ENCODE peak calls at places on chromosome 7, in four cellular contexts. I is A549, L is neuronal stem cell, C is hippocampal formation. Z is an unnamed sample.

GRCh38 chr7:57201895-57202210 is 69.6 kb upstream of the ZNF479 start:
- DNase-seq in I (no peak), L (no peak), C (no peak), Z (no peak)

GRCh38 chr7:31027161-31027965 is 24.7 kb upstream of the ADCYAP1R1 start:
- DNase-seq in I (no peak), L (peak), C (no peak), Z (peak)

GRCh38 chr7:66301249-66301648 is 96.1 kb downstream of the TPST1 start:
- DNase-seq in I (no peak), L (no peak), C (no peak), Z (no peak)

GRCh38 chr7:102914585-102914984 is 1.8 kb downstream of the LRRC17 start:
- DNase-seq in I (no peak), L (no peak), C (no peak), Z (peak)

GRCh38 chr7:155312108-155312507 is 14.4 kb downstream of the INSIG1 start:
- DNase-seq in I (no peak), L (no peak), C (no peak), Z (no peak)

GRCh38 chr7:101575168-101575567 is 53.9 kb downstream of the MYL10 start:
- DNase-seq in I (no peak), L (no peak), C (no peak), Z (no peak)

GRCh38 chr7:129781128-129781855 is 169.8 kb downstream of the NRF1 start:
- DNase-seq in I (peak), L (peak), C (no peak), Z (no peak)

GRCh38 chr7:108613147-108613948 is 43.7 kb downstream of the DNAJB9 start:
- DNase-seq in I (peak), L (peak), C (peak), Z (peak)

GRCh38 chr7:121286742-121287699 is 41.8 kb upstream of the WNT16 start:
- DNase-seq in I (no peak), L (no peak), C (no peak), Z (no peak)

GRCh38 chr7:99733448-99733847 is 1.5 kb downstream of the CYP3A7 start:
- DNase-seq in I (peak), L (no peak), C (no peak), Z (no peak)

GRCh38 chr7:78609281-78609680 is 810.7 kb downstream of the PHTF2 start:
- DNase-seq in I (no peak), L (no peak), C (no peak), Z (no peak)

Z was measured in hepatocyte.